ENCODE peak calls at places on chromosomes 13 and 19, in eight cellular contexts. N is lung, M is H1, D is lower leg skin, O is fibroblast of lung, V is MM.1S, E is PC-3, S is cardiac fibroblast. J is an unnamed sample.

GRCh38 chr13:48412100-48412556 is 785 bp downstream of the LPAR6 start:
- DNase-seq in N (no peak), M (no peak), D (no peak), O (peak), V (no peak), E (peak), S (no peak), J (peak)

GRCh38 chr19:44701228-44701627 is 2.3 kb downstream of the CEACAM16 start:
- DNase-seq in N (no peak), M (no peak), D (no peak), O (no peak), V (no peak), E (no peak), S (no peak), J (no peak)

GRCh38 chr19:10518444-10519361 is 1.5 kb upstream of the S1PR5 start:
- DNase-seq in N (no peak), M (peak), D (no peak), O (no peak), V (no peak), E (no peak), S (no peak), J (no peak)

GRCh38 chr13:105655046-105655445 is 880.4 kb downstream of the EFNB2 start:
- DNase-seq in N (no peak), M (no peak), D (no peak), O (peak), V (no peak), E (peak), S (peak), J (peak)

GRCh38 chr19:35025969-35026368 is 4.3 kb upstream of the SCN1B start:
- DNase-seq in N (no peak), M (no peak), D (no peak), O (no peak), V (no peak), E (no peak), S (no peak), J (no peak)

GRCh38 chr19:6723108-6723618 is 2.7 kb upstream of the C3 start:
- DNase-seq in N (peak), M (no peak), D (no peak), O (peak), V (no peak), E (peak), S (peak), J (no peak)

GRCh38 chr13:40812724-40813445 is 23.5 kb downstream of the SLC25A15 start:
- DNase-seq in N (no peak), M (no peak), D (no peak), O (peak), V (no peak), E (peak), S (no peak), J (peak)

GRCh38 chr19:2186071-2186846 is 22.5 kb downstream of the DOT1L start:
- DNase-seq in N (peak), M (no peak), D (peak), O (peak), V (no peak), E (no peak), S (peak), J (peak)

GRCh38 chr19:41299755-41300089 is 10.2 kb upstream of the CCDC97 start:
- DNase-seq in N (peak), M (no peak), D (peak), O (peak), V (no peak), E (no peak), S (peak), J (peak)

GRCh38 chr19:23101241-23101640 is 15.6 kb upstream of the ZNF730 start:
- DNase-seq in N (no peak), M (no peak), D (no peak), O (peak), V (no peak), E (peak), S (no peak), J (no peak)

GRCh38 chr19:42229855-42230331 is 9.8 kb downstream of the ZNF526 start:
- DNase-seq in N (no peak), M (no peak), D (no peak), O (no peak), V (no peak), E (no peak), S (no peak), J (peak)

GRCh38 chr13:63337041-63337440 is 1921.4 kb upstream of the PCDH20 start:
- DNase-seq in N (no peak), M (no peak), D (no peak), O (no peak), V (no peak), E (no peak), S (no peak), J (no peak)

GRCh38 chr13:33204130-33204927 is 81.2 kb downstream of the STARD13 start:
- DNase-seq in N (no peak), M (no peak), D (peak), O (peak), V (no peak), E (no peak), S (peak), J (peak)

GRCh38 chr19:28940751-28941500 is 272.0 kb downstream of the UQCRFS1 start:
- DNase-seq in N (no peak), M (no peak), D (no peak), O (peak), V (no peak), E (no peak), S (peak), J (peak)

GRCh38 chr13:50991624-50992610 is 82.3 kb downstream of the RNASEH2B start:
- DNase-seq in N (no peak), M (no peak), D (no peak), O (no peak), V (peak), E (no peak), S (no peak), J (no peak)

GRCh38 chr13:21812192-21812626 is 141.3 kb downstream of the FGF9 start:
- DNase-seq in N (no peak), M (no peak), D (no peak), O (no peak), V (no peak), E (no peak), S (no peak), J (no peak)

GRCh38 chr19:33376423-33376822 is 2.9 kb downstream of the CEBPG start:
- DNase-seq in N (peak), M (no peak), D (peak), O (peak), V (no peak), E (peak), S (peak), J (peak)

GRCh38 chr13:39783051-39783450 is 127.6 kb downstream of the COG6 start:
- DNase-seq in N (no peak), M (no peak), D (no peak), O (no peak), V (no peak), E (peak), S (peak), J (no peak)

GRCh38 chr19:55132453-55133129 is 15.2 kb upstream of the PPP1R12C start:
- DNase-seq in N (no peak), M (no peak), D (no peak), O (no peak), V (no peak), E (no peak), S (no peak), J (no peak)

GRCh38 chr13:47211106-47211505 is 314.3 kb upstream of the HTR2A start:
- DNase-seq in N (no peak), M (no peak), D (no peak), O (peak), V (no peak), E (peak), S (peak), J (peak)

GRCh38 chr13:78608254-78608704 is 4.9 kb upstream of the POU4F1 start:
- DNase-seq in N (no peak), M (no peak), D (no peak), O (no peak), V (no peak), E (no peak), S (no peak), J (no peak)

GRCh38 chr19:49799798-49800376 is 13.2 kb downstream of the FUZ start:
- DNase-seq in N (no peak), M (peak), D (no peak), O (no peak), V (no peak), E (no peak), S (no peak), J (no peak)

GRCh38 chr19:35759697-35760096 is 1.7 kb downstream of the PROSER3 start:
- DNase-seq in N (no peak), M (no peak), D (no peak), O (no peak), V (no peak), E (no peak), S (no peak), J (no peak)

GRCh38 chr19:14476663-14477401 is 1.7 kb upstream of the PTGER1 start:
- DNase-seq in N (no peak), M (peak), D (no peak), O (peak), V (no peak), E (peak), S (peak), J (peak)

GRCh38 chr19:43105496-43105895 is 23.0 kb upstream of the PSG2 start:
- DNase-seq in N (no peak), M (no peak), D (no peak), O (peak), V (no peak), E (peak), S (no peak), J (no peak)

GRCh38 chr19:8311461-8312260 is 3.5 kb upstream of the CD320 start:
- DNase-seq in N (no peak), M (no peak), D (peak), O (no peak), V (no peak), E (peak), S (no peak), J (no peak)

GRCh38 chr19:5308471-5309437 is 31.9 kb downstream of the PTPRS start:
- DNase-seq in N (peak), M (no peak), D (peak), O (peak), V (no peak), E (no peak), S (peak), J (no peak)

GRCh38 chr19:53157601-53158000 is 1.3 kb downstream of the ZNF347 start:
- DNase-seq in N (no peak), M (peak), D (no peak), O (peak), V (no peak), E (peak), S (peak), J (peak)

GRCh38 chr19:38105574-38105973 is 118.4 kb downstream of the DPF1 start:
- DNase-seq in N (no peak), M (no peak), D (no peak), O (no peak), V (no peak), E (no peak), S (no peak), J (no peak)

GRCh38 chr13:39451301-39451700 is 151.7 kb downstream of the LHFPL6 start:
- DNase-seq in N (no peak), M (no peak), D (no peak), O (peak), V (no peak), E (no peak), S (peak), J (peak)

GRCh38 chr19:34218818-34219164 is 35.6 kb upstream of the GARRE1 start:
- DNase-seq in N (no peak), M (no peak), D (no peak), O (no peak), V (no peak), E (no peak), S (no peak), J (no peak)

GRCh38 chr13:99041337-99041736 is 63.5 kb upstream of the DOCK9 start:
- DNase-seq in N (no peak), M (no peak), D (no peak), O (peak), V (no peak), E (no peak), S (no peak), J (no peak)

GRCh38 chr19:51076602-51077213 is 6.0 kb downstream of the KLK14 start:
- DNase-seq in N (no peak), M (no peak), D (peak), O (no peak), V (no peak), E (no peak), S (no peak), J (no peak)

GRCh38 chr13:75444016-75444415 is 38.0 kb downstream of the TBC1D4 start:
- DNase-seq in N (no peak), M (no peak), D (no peak), O (no peak), V (no peak), E (no peak), S (no peak), J (no peak)

GRCh38 chr19:34673590-34673989 is 3.4 kb downstream of the SCGB2B2 start:
- DNase-seq in N (no peak), M (no peak), D (no peak), O (no peak), V (no peak), E (no peak), S (no peak), J (no peak)

GRCh38 chr13:57633950-57634828 is 2.6 kb downstream of the PCDH17 start:
- DNase-seq in N (no peak), M (peak), D (no peak), O (peak), V (no peak), E (no peak), S (no peak), J (no peak)

GRCh38 chr13:47499358-47500150 is 501.5 kb downstream of the SUCLA2 start:
- DNase-seq in N (no peak), M (no peak), D (no peak), O (peak), V (no peak), E (peak), S (peak), J (peak)

GRCh38 chr19:17327654-17328516 is 6.8 kb downstream of the ANO8 start:
- DNase-seq in N (peak), M (peak), D (no peak), O (no peak), V (no peak), E (no peak), S (peak), J (no peak)

GRCh38 chr13:58907347-58907746 is 1256.4 kb downstream of the DIAPH3 start:
- DNase-seq in N (no peak), M (no peak), D (no peak), O (no peak), V (no peak), E (no peak), S (peak), J (no peak)

GRCh38 chr13:58906329-58907007 is 1257.3 kb downstream of the DIAPH3 start:
- DNase-seq in N (no peak), M (no peak), D (no peak), O (peak), V (no peak), E (no peak), S (no peak), J (no peak)

DNA sequence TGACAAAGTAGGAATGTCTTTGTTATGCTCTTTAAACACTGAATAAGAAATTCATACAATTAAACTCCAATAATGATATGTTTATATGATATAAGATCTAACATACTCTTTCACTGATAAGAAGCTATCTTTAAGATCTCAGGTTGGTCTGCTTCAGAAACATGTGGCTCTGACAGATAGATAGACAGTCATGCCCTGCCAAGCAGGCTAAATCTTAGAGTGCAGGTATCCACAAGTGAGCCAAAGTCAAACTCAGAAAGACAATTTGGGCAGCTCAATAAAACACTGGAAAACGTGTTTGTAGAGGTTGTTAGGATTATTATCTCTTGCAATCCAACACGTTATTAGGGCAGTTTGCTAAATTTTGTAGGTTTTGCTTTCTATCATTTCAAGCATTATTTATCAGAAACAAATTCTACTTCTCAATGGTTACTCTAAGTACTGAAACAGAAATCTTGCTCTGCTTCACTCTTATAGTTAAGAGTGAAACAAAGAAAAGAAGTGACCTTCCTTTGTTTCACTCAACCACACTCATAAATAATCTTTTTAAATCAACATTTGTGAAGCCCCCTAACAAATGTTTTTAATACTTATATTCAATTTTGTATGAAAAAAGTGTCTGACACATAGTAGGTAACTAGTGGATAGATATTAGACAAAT is 1255.6 kb downstream of the DIAPH3 start:
- DNase-seq in N (no peak), M (no peak), D (no peak), O (no peak), V (no peak), E (no peak), S (no peak), J (no peak)
- TF ChIP-seq CTCF in N (no peak), M (no peak), D (no peak), O (no peak), V (no peak), E (no peak), S (no peak), J (no peak)

GRCh38 chr13:80235559-80236296 is 105.2 kb downstream of the SPRY2 start:
- DNase-seq in N (peak), M (no peak), D (no peak), O (peak), V (no peak), E (peak), S (peak), J (no peak)
- H3K4me3 ChIP-seq in N (no peak), M (no peak), D (no peak), O (no peak), V (no peak), E (peak), S (no peak), J (no peak)

DNA sequence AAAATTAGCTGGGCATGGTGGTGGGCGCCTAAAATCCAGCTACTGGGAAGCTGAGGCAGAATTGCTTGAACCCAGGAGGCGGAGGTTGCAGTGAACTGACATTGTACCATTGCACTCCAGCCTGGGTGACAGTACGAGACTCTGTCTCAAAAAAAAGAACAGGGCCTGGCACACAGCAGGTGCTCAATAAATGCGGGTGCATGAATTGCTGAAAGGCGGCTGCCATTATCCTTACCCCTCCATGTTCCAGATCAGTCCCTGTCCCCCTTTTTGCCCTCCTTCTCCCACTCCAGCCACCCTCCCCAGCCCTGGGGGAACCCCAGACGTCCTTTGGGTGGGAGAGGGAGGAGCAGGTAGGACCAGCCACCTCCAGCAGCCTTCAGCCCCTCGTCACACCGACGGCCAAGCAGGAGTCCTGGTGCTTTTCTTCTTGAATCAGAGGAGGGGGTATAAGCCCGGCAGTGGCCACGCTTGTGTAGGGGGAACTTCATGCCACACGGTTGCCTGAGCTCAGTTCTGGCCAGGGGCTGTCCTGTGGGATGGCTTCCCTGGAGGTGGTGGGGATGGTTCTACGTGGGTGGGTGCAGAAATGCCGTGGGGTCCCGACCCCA is 20.4 kb upstream of the NFIC start:
- DNase-seq in N (no peak), M (no peak), D (no peak), O (no peak), V (no peak), E (no peak), S (no peak), J (no peak)
- TF ChIP-seq CTCF in N (no peak), M (no peak), D (no peak), O (no peak), V (no peak), E (no peak), S (no peak), J (no peak)

DNA sequence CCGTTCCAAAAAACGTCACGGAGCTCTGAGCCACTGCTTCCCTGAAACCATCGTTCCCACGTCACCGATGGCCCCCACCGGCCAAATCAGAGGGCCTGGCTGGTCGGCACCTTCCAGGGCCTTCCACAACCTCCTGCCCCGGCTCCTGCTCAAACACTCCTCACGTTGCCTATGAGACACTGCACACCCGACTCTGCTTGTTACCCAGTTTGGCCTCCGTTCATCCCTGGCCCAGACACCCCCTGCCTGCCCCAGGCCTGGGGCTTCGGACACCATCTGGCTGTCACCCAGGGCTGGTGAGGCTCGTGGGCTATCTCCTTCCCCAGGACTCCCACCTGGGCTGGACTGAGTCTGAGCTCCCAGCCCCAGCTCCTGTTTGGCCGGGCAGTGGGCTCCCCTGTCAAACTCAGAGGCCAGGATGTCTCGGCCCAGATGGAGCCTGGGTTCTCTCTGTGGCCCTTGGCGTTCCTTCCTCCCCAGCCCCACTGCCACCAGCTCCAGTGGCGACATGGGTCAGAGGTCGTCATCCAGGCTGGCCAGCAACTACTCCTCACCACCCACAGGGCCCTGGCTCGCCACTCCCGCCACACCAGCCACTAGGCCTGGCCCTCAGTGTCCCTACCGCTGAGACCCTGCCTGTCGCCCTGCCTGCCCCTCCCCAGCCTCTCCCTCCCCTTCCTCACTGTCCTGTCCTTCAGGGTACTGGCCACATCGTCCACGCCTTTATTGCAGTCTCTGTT is 17.7 kb downstream of the CERS1 start:
- DNase-seq in N (no peak), M (no peak), D (no peak), O (no peak), V (no peak), E (no peak), S (no peak), J (no peak)
- H3K4me3 ChIP-seq in N (no peak), M (no peak), D (no peak), O (no peak), V (no peak), E (no peak), S (no peak), J (no peak)

GRCh38 chr13:44049546-44049945 is 169.8 kb downstream of the LACC1 start:
- DNase-seq in N (no peak), M (no peak), D (no peak), O (no peak), V (no peak), E (no peak), S (no peak), J (no peak)
- TF ChIP-seq CTCF in N (no peak), M (no peak), D (no peak), O (no peak), V (no peak), E (no peak), S (no peak), J (no peak)

J was measured in foreskin fibroblast.